ENCODE peak calls at places on chromosomes 11 and 22, in ten cellular contexts. One of them, this sample, is unnamed.

GRCh38 chr22:43042101-43042780 is 27.3 kb upstream of the PACSIN2 start:
- ATAC-seq in HCT116: no peak
- ATAC-seq in HepG2: no peak
- ATAC-seq in body of pancreas: peak; percentile 68
- ATAC-seq in A549: no peak
- ATAC-seq in right lobe of liver: no peak
- ATAC-seq in heart left ventricle: no peak
- ATAC-seq in GM12878: no peak
- ATAC-seq in IMR-90: peak; percentile 56
- ATAC-seq in K562: no peak
- ATAC-seq in this sample: no peak

GRCh38 chr22:35407352-35407751 is 7.4 kb downstream of the MCM5 start:
- ATAC-seq in K562: no peak
- ATAC-seq in right lobe of liver: peak; percentile 34
- ATAC-seq in GM12878: no peak
- ATAC-seq in IMR-90: no peak
- ATAC-seq in HCT116: no peak
- ATAC-seq in heart left ventricle: no peak
- ATAC-seq in body of pancreas: no peak
- ATAC-seq in A549: no peak
- ATAC-seq in HepG2: no peak
- ATAC-seq in this sample: no peak

GRCh38 chr11:69496631-69497220 is 15.3 kb downstream of the LINC01488 start:
- ATAC-seq in body of pancreas: peak; percentile 44
- ATAC-seq in HCT116: peak; percentile 44
- ATAC-seq in heart left ventricle: peak; percentile 34
- ATAC-seq in HepG2: peak; percentile 41
- ATAC-seq in GM12878: no peak
- ATAC-seq in right lobe of liver: no peak
- ATAC-seq in A549: peak; percentile 33
- ATAC-seq in IMR-90: peak; percentile 62
- ATAC-seq in K562: no peak
- ATAC-seq in this sample: peak; percentile 29

GRCh38 chr11:96173906-96174305 is 169.1 kb downstream of the MAML2 start:
- ATAC-seq in K562: no peak
- ATAC-seq in A549: no peak
- ATAC-seq in heart left ventricle: no peak
- ATAC-seq in right lobe of liver: no peak
- ATAC-seq in HCT116: no peak
- ATAC-seq in GM12878: no peak
- ATAC-seq in IMR-90: no peak
- ATAC-seq in HepG2: no peak
- ATAC-seq in body of pancreas: no peak
- ATAC-seq in this sample: no peak

GRCh38 chr11:14413307-14414072 is 54.5 kb upstream of the RRAS2 start:
- ATAC-seq in HepG2: no peak
- ATAC-seq in IMR-90: peak; percentile 12
- ATAC-seq in K562: peak; percentile 59
- ATAC-seq in HCT116: peak; percentile 64
- ATAC-seq in right lobe of liver: no peak
- ATAC-seq in body of pancreas: no peak
- ATAC-seq in GM12878: peak; percentile 22
- ATAC-seq in A549: no peak
- ATAC-seq in heart left ventricle: peak; percentile 65
- ATAC-seq in this sample: peak; percentile 69

GRCh38 chr22:33465554-33465953 is 407.4 kb upstream of the SYN3 start:
- ATAC-seq in right lobe of liver: peak; percentile 74
- ATAC-seq in body of pancreas: no peak
- ATAC-seq in GM12878: no peak
- ATAC-seq in HepG2: no peak
- ATAC-seq in IMR-90: no peak
- ATAC-seq in heart left ventricle: peak; percentile 85
- ATAC-seq in K562: no peak
- ATAC-seq in HCT116: no peak
- ATAC-seq in A549: no peak
- ATAC-seq in this sample: no peak

GRCh38 chr22:44330727-44331660 is 18.2 kb upstream of the SHISAL1 start:
- ATAC-seq in HCT116: no peak
- ATAC-seq in GM12878: no peak
- ATAC-seq in HepG2: no peak
- ATAC-seq in right lobe of liver: no peak
- ATAC-seq in IMR-90: peak; percentile 39
- ATAC-seq in A549: no peak
- ATAC-seq in body of pancreas: no peak
- ATAC-seq in K562: no peak
- ATAC-seq in heart left ventricle: no peak
- ATAC-seq in this sample: no peak

GRCh38 chr22:37384691-37385090 is 42.6 kb downstream of the ELFN2 start:
- ATAC-seq in right lobe of liver: no peak
- ATAC-seq in A549: no peak
- ATAC-seq in HepG2: no peak
- ATAC-seq in body of pancreas: no peak
- ATAC-seq in IMR-90: no peak
- ATAC-seq in GM12878: no peak
- ATAC-seq in HCT116: no peak
- ATAC-seq in heart left ventricle: no peak
- ATAC-seq in K562: no peak
- ATAC-seq in this sample: no peak

GRCh38 chr11:12215192-12215591 is 104.8 kb downstream of the MICAL2 start:
- ATAC-seq in body of pancreas: no peak
- ATAC-seq in HepG2: no peak
- ATAC-seq in K562: no peak
- ATAC-seq in GM12878: peak; percentile 57
- ATAC-seq in A549: no peak
- ATAC-seq in heart left ventricle: no peak
- ATAC-seq in HCT116: no peak
- ATAC-seq in IMR-90: no peak
- ATAC-seq in right lobe of liver: no peak
- ATAC-seq in this sample: no peak

GRCh38 chr11:12216542-12217422 is 106.4 kb downstream of the MICAL2 start:
- ATAC-seq in IMR-90: no peak
- ATAC-seq in HCT116: no peak
- ATAC-seq in GM12878: no peak
- ATAC-seq in body of pancreas: no peak
- ATAC-seq in heart left ventricle: no peak
- ATAC-seq in A549: no peak
- ATAC-seq in K562: peak; percentile 43
- ATAC-seq in HepG2: peak; percentile 44
- ATAC-seq in right lobe of liver: no peak
- ATAC-seq in this sample: no peak

GRCh38 chr11:12214751-12215150 is 104.4 kb downstream of the MICAL2 start:
- ATAC-seq in body of pancreas: no peak
- ATAC-seq in GM12878: peak; percentile 7
- ATAC-seq in IMR-90: peak; percentile 76
- ATAC-seq in right lobe of liver: no peak
- ATAC-seq in heart left ventricle: no peak
- ATAC-seq in HCT116: no peak
- ATAC-seq in K562: no peak
- ATAC-seq in A549: no peak
- ATAC-seq in HepG2: no peak
- ATAC-seq in this sample: no peak

GRCh38 chr11:12217879-12218278 is 107.5 kb downstream of the MICAL2 start:
- ATAC-seq in K562: no peak
- ATAC-seq in HCT116: no peak
- ATAC-seq in body of pancreas: no peak
- ATAC-seq in A549: no peak
- ATAC-seq in heart left ventricle: no peak
- ATAC-seq in GM12878: no peak
- ATAC-seq in right lobe of liver: no peak
- ATAC-seq in IMR-90: no peak
- ATAC-seq in HepG2: no peak
- ATAC-seq in this sample: no peak

DNA sequence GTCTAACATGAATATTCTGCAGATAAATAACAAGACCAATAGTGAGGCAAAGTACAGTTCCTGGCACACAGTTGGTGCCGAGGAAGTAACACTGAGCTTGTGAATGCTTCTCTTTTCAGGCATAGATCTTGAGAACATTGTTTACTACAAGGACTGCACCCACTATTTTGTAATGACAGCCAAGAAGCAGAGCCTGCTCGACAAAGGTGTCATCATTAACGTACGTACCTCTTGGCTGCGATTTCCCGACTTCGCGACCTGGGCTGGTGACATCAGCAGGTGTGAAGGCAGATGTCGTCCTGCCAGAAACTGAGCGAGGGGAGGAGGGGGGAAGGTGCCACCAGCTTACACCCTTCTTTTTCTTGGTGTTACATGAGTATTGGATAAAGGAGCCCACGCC is 105.7 kb downstream of the MICAL2 start:
- ATAC-seq in right lobe of liver: no peak
- ATAC-seq in IMR-90: no peak
- ATAC-seq in body of pancreas: peak; percentile 67
- ATAC-seq in HepG2: no peak
- ATAC-seq in K562: no peak
- ATAC-seq in A549: no peak
- ATAC-seq in GM12878: no peak
- ATAC-seq in HCT116: no peak
- ATAC-seq in heart left ventricle: no peak
- ATAC-seq in this sample: no peak
- TF ChIP-seq POLR2A in right lobe of liver: no peak
- TF ChIP-seq POLR2A in IMR-90: no peak
- TF ChIP-seq POLR2A in body of pancreas: no peak
- TF ChIP-seq POLR2A in HepG2: no peak
- TF ChIP-seq POLR2A in K562: no peak
- TF ChIP-seq POLR2A in A549: no peak
- TF ChIP-seq POLR2A in GM12878: no peak
- TF ChIP-seq POLR2A in HCT116: no peak
- TF ChIP-seq POLR2A in heart left ventricle: no peak
- TF ChIP-seq POLR2A in this sample: no peak

GRCh38 chr11:31366795-31367194 is 2.7 kb downstream of the DCDC1 start:
- ATAC-seq in IMR-90: no peak
- ATAC-seq in HCT116: no peak
- ATAC-seq in HepG2: no peak
- ATAC-seq in body of pancreas: no peak
- ATAC-seq in heart left ventricle: no peak
- ATAC-seq in K562: no peak
- ATAC-seq in right lobe of liver: no peak
- ATAC-seq in GM12878: no peak
- ATAC-seq in A549: no peak
- ATAC-seq in this sample: no peak

GRCh38 chr11:31369348-31370329 is at the start of the genes DCDC1 and DNAJC24:
- ATAC-seq in IMR-90: peak; percentile 100
- ATAC-seq in K562: peak; percentile 99
- ATAC-seq in HepG2: peak; percentile 99
- ATAC-seq in HCT116: peak; percentile 97
- ATAC-seq in heart left ventricle: peak; percentile 100
- ATAC-seq in body of pancreas: peak; percentile 100
- ATAC-seq in right lobe of liver: peak; percentile 100
- ATAC-seq in A549: peak; percentile 99
- ATAC-seq in GM12878: peak; percentile 98
- ATAC-seq in this sample: peak; percentile 98
- TF ChIP-seq POLR2A in IMR-90: peak; percentile 56
- TF ChIP-seq POLR2A in K562: peak; percentile 91
- TF ChIP-seq POLR2A in HepG2: peak; percentile 85
- TF ChIP-seq POLR2A in HCT116: peak; percentile 85
- TF ChIP-seq POLR2A in heart left ventricle: no peak
- TF ChIP-seq POLR2A in body of pancreas: peak; percentile 77
- TF ChIP-seq POLR2A in right lobe of liver: no peak
- TF ChIP-seq POLR2A in A549: peak; percentile 88
- TF ChIP-seq POLR2A in GM12878: peak; percentile 87
- TF ChIP-seq POLR2A in this sample: peak; percentile 39

GRCh38 chr11:18397921-18398320 is 3.6 kb downstream of the LDHA start:
- ATAC-seq in IMR-90: no peak
- ATAC-seq in heart left ventricle: no peak
- ATAC-seq in K562: no peak
- ATAC-seq in HepG2: no peak
- ATAC-seq in A549: no peak
- ATAC-seq in right lobe of liver: no peak
- ATAC-seq in HCT116: no peak
- ATAC-seq in GM12878: no peak
- ATAC-seq in body of pancreas: no peak
- ATAC-seq in this sample: no peak

GRCh38 chr11:18393581-18394299 is 623 bp upstream of the LDHA start:
- ATAC-seq in GM12878: no peak
- ATAC-seq in heart left ventricle: no peak
- ATAC-seq in right lobe of liver: peak; percentile 0
- ATAC-seq in HCT116: peak; percentile 1
- ATAC-seq in HepG2: peak; percentile 44
- ATAC-seq in body of pancreas: no peak
- ATAC-seq in K562: peak; percentile 5
- ATAC-seq in IMR-90: peak; percentile 2
- ATAC-seq in A549: peak; percentile 45
- ATAC-seq in this sample: no peak

GRCh38 chr11:18394928-18395734 is 768 bp downstream of the LDHA start:
- ATAC-seq in heart left ventricle: peak; percentile 6
- ATAC-seq in HCT116: no peak
- ATAC-seq in right lobe of liver: peak; percentile 0
- ATAC-seq in HepG2: no peak
- ATAC-seq in GM12878: peak; percentile 14
- ATAC-seq in A549: peak; percentile 3
- ATAC-seq in IMR-90: no peak
- ATAC-seq in body of pancreas: no peak
- ATAC-seq in K562: peak; percentile 13
- ATAC-seq in this sample: no peak

GRCh38 chr11:18394300-18394927 is at the start of gene LDHA:
- ATAC-seq in right lobe of liver: peak; percentile 86
- ATAC-seq in IMR-90: peak; percentile 76
- ATAC-seq in GM12878: peak; percentile 86
- ATAC-seq in body of pancreas: peak; percentile 73
- ATAC-seq in HepG2: peak; percentile 90
- ATAC-seq in HCT116: peak; percentile 77
- ATAC-seq in heart left ventricle: peak; percentile 91
- ATAC-seq in K562: peak; percentile 86
- ATAC-seq in A549: peak; percentile 82
- ATAC-seq in this sample: peak; percentile 85

DNA sequence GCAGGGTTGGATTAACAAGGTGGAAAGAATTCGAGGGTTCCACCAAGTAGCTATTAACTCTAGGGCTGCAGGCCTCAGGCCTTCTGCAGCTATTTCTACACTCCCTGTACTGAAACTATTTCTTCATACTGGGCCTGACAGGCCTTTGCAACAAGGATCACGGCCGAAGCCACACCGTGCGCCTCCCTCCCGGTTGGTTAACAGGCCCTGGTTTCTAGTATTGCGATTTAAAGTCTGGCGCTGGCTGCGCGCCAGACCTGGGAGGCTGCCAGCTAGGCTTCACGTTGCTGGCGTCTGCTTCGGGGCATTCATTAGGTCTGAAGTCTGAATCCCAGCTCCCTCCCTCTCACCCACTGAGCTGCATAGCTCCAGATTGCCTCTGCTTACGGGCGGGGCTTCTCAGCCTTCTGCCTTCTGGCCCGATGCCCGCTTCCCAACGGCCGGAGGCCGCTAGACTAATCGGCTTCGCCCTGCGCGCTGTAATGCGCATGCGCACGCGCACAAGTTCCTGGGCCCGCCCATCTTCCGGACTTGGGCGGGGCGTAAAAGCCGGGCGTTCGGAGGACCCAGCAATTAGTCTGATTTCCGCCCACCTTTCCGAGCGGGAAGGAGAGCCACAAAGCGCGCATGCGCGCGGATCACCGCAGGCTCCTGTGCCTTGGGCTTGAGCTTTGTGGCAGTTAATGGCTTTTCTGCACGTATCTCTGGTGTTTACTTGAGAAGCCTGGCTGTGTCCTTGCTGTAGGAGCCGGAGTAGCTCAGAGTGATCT is 1.6 kb downstream of the LDHA start:
- ATAC-seq in heart left ventricle: peak; percentile 94
- ATAC-seq in HepG2: peak; percentile 83
- ATAC-seq in IMR-90: peak; percentile 86
- ATAC-seq in K562: peak; percentile 89
- ATAC-seq in A549: peak; percentile 70
- ATAC-seq in GM12878: peak; percentile 85
- ATAC-seq in HCT116: peak; percentile 86
- ATAC-seq in body of pancreas: peak; percentile 91
- ATAC-seq in right lobe of liver: peak; percentile 87
- ATAC-seq in this sample: peak; percentile 90
- TF ChIP-seq POLR2A in heart left ventricle: no peak
- TF ChIP-seq POLR2A in HepG2: peak; percentile 75
- TF ChIP-seq POLR2A in IMR-90: peak; percentile 72
- TF ChIP-seq POLR2A in K562: peak; percentile 74
- TF ChIP-seq POLR2A in A549: peak; percentile 44
- TF ChIP-seq POLR2A in GM12878: peak; percentile 83
- TF ChIP-seq POLR2A in HCT116: peak; percentile 50
- TF ChIP-seq POLR2A in body of pancreas: peak; percentile 82
- TF ChIP-seq POLR2A in right lobe of liver: peak; percentile 85
- TF ChIP-seq POLR2A in this sample: peak; percentile 69

GRCh38 chr11:32440920-32441319 is 5.6 kb upstream of the WT1 start:
- ATAC-seq in IMR-90: no peak
- ATAC-seq in right lobe of liver: no peak
- ATAC-seq in body of pancreas: no peak
- ATAC-seq in K562: no peak
- ATAC-seq in A549: no peak
- ATAC-seq in GM12878: no peak
- ATAC-seq in HepG2: no peak
- ATAC-seq in HCT116: no peak
- ATAC-seq in heart left ventricle: no peak
- ATAC-seq in this sample: no peak
- TF ChIP-seq POLR2A in IMR-90: no peak
- TF ChIP-seq POLR2A in right lobe of liver: no peak
- TF ChIP-seq POLR2A in body of pancreas: no peak
- TF ChIP-seq POLR2A in K562: no peak
- TF ChIP-seq POLR2A in A549: no peak
- TF ChIP-seq POLR2A in GM12878: no peak
- TF ChIP-seq POLR2A in HepG2: no peak
- TF ChIP-seq POLR2A in HCT116: no peak
- TF ChIP-seq POLR2A in heart left ventricle: no peak
- TF ChIP-seq POLR2A in this sample: no peak

This sample was measured in gastroesophageal sphincter.